ENCODE peak calls at places on chromosomes 12 and 14, in six cellular contexts. One of them, this sample, is unnamed.

GRCh38 chr14:67562025-67562775 is 29.1 kb downstream of the PLEKHH1 start:
- DNase-seq in B cell: no peak
- DNase-seq in HEK293T: no peak
- DNase-seq in mammary epithelial cell: no peak
- DNase-seq in activated naive CD4-positive, alpha-beta T cell: no peak
- DNase-seq in HTR-8/SVneo: no peak
- DNase-seq in this sample: no peak

GRCh38 chr14:56794088-56794556 is 16.2 kb downstream of the OTX2 start:
- DNase-seq in B cell: no peak
- DNase-seq in HEK293T: no peak
- DNase-seq in mammary epithelial cell: no peak
- DNase-seq in activated naive CD4-positive, alpha-beta T cell: no peak
- DNase-seq in HTR-8/SVneo: no peak
- DNase-seq in this sample: no peak

GRCh38 chr12:49750027-49750977 is 8.9 kb downstream of the TMBIM6 start:
- DNase-seq in B cell: no peak
- DNase-seq in HEK293T: no peak
- DNase-seq in mammary epithelial cell: peak
- DNase-seq in activated naive CD4-positive, alpha-beta T cell: no peak
- DNase-seq in HTR-8/SVneo: no peak
- DNase-seq in this sample: no peak

GRCh38 chr14:75328575-75328974 is 49.9 kb downstream of the FOS start:
- DNase-seq in B cell: no peak
- DNase-seq in HEK293T: no peak
- DNase-seq in mammary epithelial cell: no peak
- DNase-seq in activated naive CD4-positive, alpha-beta T cell: no peak
- DNase-seq in HTR-8/SVneo: no peak
- DNase-seq in this sample: no peak

GRCh38 chr12:48816148-48816854 is 2.0 kb upstream of the CACNB3 start:
- DNase-seq in B cell: no peak
- DNase-seq in HEK293T: no peak
- DNase-seq in mammary epithelial cell: no peak
- DNase-seq in activated naive CD4-positive, alpha-beta T cell: no peak
- DNase-seq in HTR-8/SVneo: no peak
- DNase-seq in this sample: no peak

GRCh38 chr12:63668028-63668799 is at the start of gene DPY19L2:
- DNase-seq in B cell: peak
- DNase-seq in HEK293T: peak
- DNase-seq in mammary epithelial cell: peak
- DNase-seq in activated naive CD4-positive, alpha-beta T cell: no peak
- DNase-seq in HTR-8/SVneo: peak
- DNase-seq in this sample: peak

GRCh38 chr14:36717363-36717762 is 55.7 kb downstream of the PAX9 start:
- DNase-seq in B cell: no peak
- DNase-seq in HEK293T: no peak
- DNase-seq in mammary epithelial cell: no peak
- DNase-seq in activated naive CD4-positive, alpha-beta T cell: no peak
- DNase-seq in HTR-8/SVneo: no peak
- DNase-seq in this sample: no peak

GRCh38 chr12:47777741-47778558 is 4.9 kb downstream of the SLC48A1 start:
- DNase-seq in B cell: no peak
- DNase-seq in HEK293T: no peak
- DNase-seq in mammary epithelial cell: no peak
- DNase-seq in activated naive CD4-positive, alpha-beta T cell: no peak
- DNase-seq in HTR-8/SVneo: no peak
- DNase-seq in this sample: no peak

GRCh38 chr12:442235-442884 is 17.4 kb upstream of the B4GALNT3 start:
- DNase-seq in B cell: peak
- DNase-seq in HEK293T: peak
- DNase-seq in mammary epithelial cell: peak
- DNase-seq in activated naive CD4-positive, alpha-beta T cell: no peak
- DNase-seq in HTR-8/SVneo: peak
- DNase-seq in this sample: no peak

GRCh38 chr12:86712425-86712843 is 456.2 kb upstream of the MGAT4C start:
- DNase-seq in B cell: no peak
- DNase-seq in HEK293T: peak
- DNase-seq in mammary epithelial cell: peak
- DNase-seq in activated naive CD4-positive, alpha-beta T cell: no peak
- DNase-seq in HTR-8/SVneo: peak
- DNase-seq in this sample: no peak

GRCh38 chr12:94429191-94429590 is 30.5 kb downstream of the CEP83 start:
- DNase-seq in B cell: no peak
- DNase-seq in HEK293T: no peak
- DNase-seq in mammary epithelial cell: no peak
- DNase-seq in activated naive CD4-positive, alpha-beta T cell: no peak
- DNase-seq in HTR-8/SVneo: no peak
- DNase-seq in this sample: no peak

GRCh38 chr12:49253033-49253623 is 11.8 kb upstream of the TUBA1C start:
- DNase-seq in B cell: no peak
- DNase-seq in HEK293T: no peak
- DNase-seq in mammary epithelial cell: peak
- DNase-seq in activated naive CD4-positive, alpha-beta T cell: no peak
- DNase-seq in HTR-8/SVneo: peak
- DNase-seq in this sample: no peak

GRCh38 chr12:50925342-50925651 is 27.0 kb upstream of the HIGD1C start:
- DNase-seq in B cell: peak
- DNase-seq in HEK293T: no peak
- DNase-seq in mammary epithelial cell: no peak
- DNase-seq in activated naive CD4-positive, alpha-beta T cell: no peak
- DNase-seq in HTR-8/SVneo: no peak
- DNase-seq in this sample: no peak

GRCh38 chr12:30796891-30797371 is 42.2 kb upstream of the CAPRIN2 start:
- DNase-seq in B cell: no peak
- DNase-seq in HEK293T: peak
- DNase-seq in mammary epithelial cell: peak
- DNase-seq in activated naive CD4-positive, alpha-beta T cell: no peak
- DNase-seq in HTR-8/SVneo: peak
- DNase-seq in this sample: peak

GRCh38 chr12:42201061-42201460 is 37.0 kb downstream of the YAF2 start:
- DNase-seq in B cell: no peak
- DNase-seq in HEK293T: no peak
- DNase-seq in mammary epithelial cell: no peak
- DNase-seq in activated naive CD4-positive, alpha-beta T cell: no peak
- DNase-seq in HTR-8/SVneo: no peak
- DNase-seq in this sample: no peak

GRCh38 chr12:52975820-52976573 is 27.1 kb downstream of the KRT18 start:
- DNase-seq in B cell: no peak
- DNase-seq in HEK293T: no peak
- DNase-seq in mammary epithelial cell: peak
- DNase-seq in activated naive CD4-positive, alpha-beta T cell: no peak
- DNase-seq in HTR-8/SVneo: no peak
- DNase-seq in this sample: no peak

GRCh38 chr14:95662376-95663186 is 23.6 kb upstream of the TCL1B start:
- DNase-seq in B cell: peak
- DNase-seq in HEK293T: no peak
- DNase-seq in mammary epithelial cell: no peak
- DNase-seq in activated naive CD4-positive, alpha-beta T cell: no peak
- DNase-seq in HTR-8/SVneo: no peak
- DNase-seq in this sample: no peak

GRCh38 chr12:1691123-1692007 is 495 bp downstream of the ADIPOR2 start:
- DNase-seq in B cell: no peak
- DNase-seq in HEK293T: no peak
- DNase-seq in mammary epithelial cell: peak
- DNase-seq in activated naive CD4-positive, alpha-beta T cell: no peak
- DNase-seq in HTR-8/SVneo: peak
- DNase-seq in this sample: peak

GRCh38 chr12:78331764-78332163 is 501.1 kb downstream of the NAV3 start:
- DNase-seq in B cell: no peak
- DNase-seq in HEK293T: no peak
- DNase-seq in mammary epithelial cell: no peak
- DNase-seq in activated naive CD4-positive, alpha-beta T cell: no peak
- DNase-seq in HTR-8/SVneo: no peak
- DNase-seq in this sample: no peak

GRCh38 chr14:61705017-61705416 is 9.7 kb downstream of the HIF1A start:
- DNase-seq in B cell: no peak
- DNase-seq in HEK293T: no peak
- DNase-seq in mammary epithelial cell: no peak
- DNase-seq in activated naive CD4-positive, alpha-beta T cell: no peak
- DNase-seq in HTR-8/SVneo: no peak
- DNase-seq in this sample: no peak

GRCh38 chr12:50690923-50691322 is 73.0 kb upstream of the ATF1 start:
- DNase-seq in B cell: no peak
- DNase-seq in HEK293T: no peak
- DNase-seq in mammary epithelial cell: no peak
- DNase-seq in activated naive CD4-positive, alpha-beta T cell: no peak
- DNase-seq in HTR-8/SVneo: no peak
- DNase-seq in this sample: no peak

GRCh38 chr14:93980464-93981201 is 4.3 kb upstream of the ASB2 start:
- DNase-seq in B cell: no peak
- DNase-seq in HEK293T: no peak
- DNase-seq in mammary epithelial cell: no peak
- DNase-seq in activated naive CD4-positive, alpha-beta T cell: no peak
- DNase-seq in HTR-8/SVneo: no peak
- DNase-seq in this sample: no peak

GRCh38 chr12:51183816-51184215 is 10.9 kb upstream of the TFCP2 start:
- DNase-seq in B cell: no peak
- DNase-seq in HEK293T: peak
- DNase-seq in mammary epithelial cell: peak
- DNase-seq in activated naive CD4-positive, alpha-beta T cell: no peak
- DNase-seq in HTR-8/SVneo: no peak
- DNase-seq in this sample: no peak

GRCh38 chr12:126069549-126070165 is 1004.4 kb downstream of the AACS start:
- DNase-seq in B cell: peak
- DNase-seq in HEK293T: peak
- DNase-seq in mammary epithelial cell: peak
- DNase-seq in activated naive CD4-positive, alpha-beta T cell: peak
- DNase-seq in HTR-8/SVneo: peak
- DNase-seq in this sample: peak

GRCh38 chr12:9776795-9777194 is 16.1 kb upstream of the CD69 start:
- DNase-seq in B cell: no peak
- DNase-seq in HEK293T: no peak
- DNase-seq in mammary epithelial cell: no peak
- DNase-seq in activated naive CD4-positive, alpha-beta T cell: no peak
- DNase-seq in HTR-8/SVneo: no peak
- DNase-seq in this sample: no peak

GRCh38 chr12:53052419-53053222 is 2.8 kb downstream of the TNS2 start:
- DNase-seq in B cell: no peak
- DNase-seq in HEK293T: no peak
- DNase-seq in mammary epithelial cell: peak
- DNase-seq in activated naive CD4-positive, alpha-beta T cell: no peak
- DNase-seq in HTR-8/SVneo: no peak
- DNase-seq in this sample: no peak

GRCh38 chr12:20829919-20830318 is 19.4 kb downstream of the SLCO1B3 start:
- DNase-seq in B cell: no peak
- DNase-seq in HEK293T: no peak
- DNase-seq in mammary epithelial cell: no peak
- DNase-seq in activated naive CD4-positive, alpha-beta T cell: no peak
- DNase-seq in HTR-8/SVneo: no peak
- DNase-seq in this sample: no peak

GRCh38 chr12:131087991-131088700 is 134.4 kb downstream of the ADGRD1 start:
- DNase-seq in B cell: no peak
- DNase-seq in HEK293T: no peak
- DNase-seq in mammary epithelial cell: no peak
- DNase-seq in activated naive CD4-positive, alpha-beta T cell: no peak
- DNase-seq in HTR-8/SVneo: no peak
- DNase-seq in this sample: no peak

GRCh38 chr14:56608682-56609081 is 29.1 kb downstream of the TMEM260 start:
- DNase-seq in B cell: no peak
- DNase-seq in HEK293T: no peak
- DNase-seq in mammary epithelial cell: peak
- DNase-seq in activated naive CD4-positive, alpha-beta T cell: no peak
- DNase-seq in HTR-8/SVneo: no peak
- DNase-seq in this sample: no peak

GRCh38 chr12:74741113-74741512 is 203.5 kb downstream of the ATXN7L3B start:
- DNase-seq in B cell: no peak
- DNase-seq in HEK293T: no peak
- DNase-seq in mammary epithelial cell: no peak
- DNase-seq in activated naive CD4-positive, alpha-beta T cell: no peak
- DNase-seq in HTR-8/SVneo: no peak
- DNase-seq in this sample: no peak

This sample was measured in GM13976.